ENCODE peak calls at places on chromosomes 1 and 21, in seven cellular contexts. X, U, O, Q, K, H and R are unnamed samples.

GRCh38 chr1:8723010-8723409 is 94.4 kb downstream of the RERE start:
- DNase-seq in X (no peak), U (no peak), O (no peak), Q (no peak), K (no peak), H (no peak), R (no peak)

GRCh38 chr1:156936191-156936590 is 15.8 kb downstream of the LRRC71 start:
- DNase-seq in X (no peak), U (no peak), O (no peak), Q (no peak), K (no peak), H (no peak), R (no peak)

GRCh38 chr1:9621032-9621431 is 30.5 kb upstream of the PIK3CD start:
- DNase-seq in X (no peak), U (no peak), O (no peak), Q (no peak), K (no peak), H (peak), R (no peak)

GRCh38 chr1:219567341-219567947 is 45.5 kb downstream of the ZC3H11B start:
- DNase-seq in X (peak), U (peak), O (no peak), Q (no peak), K (no peak), H (peak), R (peak)

GRCh38 chr1:177045156-177045555 is 119.4 kb downstream of the ASTN1 start:
- DNase-seq in X (no peak), U (no peak), O (no peak), Q (no peak), K (no peak), H (no peak), R (no peak)

GRCh38 chr21:35026617-35027557 is 22.2 kb downstream of the RUNX1 start:
- DNase-seq in X (peak), U (peak), O (peak), Q (peak), K (peak), H (peak), R (peak)

GRCh38 chr1:55727010-55727409 is 511.8 kb upstream of the USP24 start:
- DNase-seq in X (no peak), U (no peak), O (no peak), Q (no peak), K (no peak), H (peak), R (no peak)

GRCh38 chr1:11749996-11750395 is 12.0 kb upstream of the C1orf167 start:
- DNase-seq in X (no peak), U (no peak), O (no peak), Q (no peak), K (no peak), H (no peak), R (no peak)

GRCh38 chr1:240946926-240947325 is 335.0 kb upstream of the GREM2 start:
- DNase-seq in X (peak), U (peak), O (no peak), Q (no peak), K (no peak), H (peak), R (peak)

GRCh38 chr1:94324168-94324544 is 86.8 kb upstream of the ARHGAP29 start:
- DNase-seq in X (no peak), U (no peak), O (no peak), Q (no peak), K (no peak), H (peak), R (no peak)

DNA sequence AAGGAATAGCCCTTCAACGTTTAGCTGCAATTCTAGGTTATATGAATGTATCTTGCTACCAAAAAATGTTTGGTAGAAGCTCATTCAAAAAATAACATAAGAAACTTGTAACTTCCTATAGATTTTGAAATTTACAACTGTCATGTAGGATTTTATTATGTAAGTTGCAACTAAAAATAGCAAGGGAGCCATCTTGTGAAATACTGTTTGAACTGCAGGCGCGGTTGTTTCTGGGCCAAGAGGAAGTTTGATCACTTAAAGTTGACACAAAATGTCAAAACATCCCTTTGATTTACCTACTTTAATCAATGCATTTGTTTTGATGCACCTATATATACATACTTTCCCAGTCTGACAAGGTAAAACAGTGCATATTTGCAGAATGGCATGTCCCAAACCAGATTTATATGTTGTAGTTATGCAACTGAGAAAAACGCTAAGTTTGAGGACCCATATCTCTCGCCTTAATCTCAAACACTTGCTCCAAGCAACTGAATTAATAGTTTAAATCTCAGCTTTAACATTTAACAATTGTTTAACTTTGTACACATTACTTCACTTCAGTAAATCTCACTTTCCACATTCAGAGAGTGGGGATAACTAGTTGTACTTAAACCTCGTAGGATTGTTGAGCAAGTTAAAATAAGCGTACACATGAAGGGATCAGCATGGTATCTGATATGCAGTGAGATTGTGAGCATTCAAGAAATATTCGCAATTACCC is 63.9 kb downstream of the KCNK2 start:
- DNase-seq in X (peak), U (peak), O (no peak), Q (no peak), K (peak), H (peak), R (no peak)
- TF ChIP-seq CTCF in X (peak), U (peak), O (no peak), Q (no peak), K (peak), H (peak), R (no peak)

GRCh38 chr1:91791103-91791502 is 94.8 kb downstream of the TGFBR3 start:
- DNase-seq in X (peak), U (no peak), O (no peak), Q (no peak), K (no peak), H (no peak), R (no peak)

GRCh38 chr1:91790296-91790851 is 95.6 kb downstream of the TGFBR3 start:
- DNase-seq in X (no peak), U (peak), O (no peak), Q (no peak), K (no peak), H (no peak), R (no peak)

GRCh38 chr1:91787946-91788345 is 98.0 kb downstream of the TGFBR3 start:
- DNase-seq in X (no peak), U (no peak), O (no peak), Q (no peak), K (no peak), H (no peak), R (no peak)

GRCh38 chr1:91791691-91792392 is 94.1 kb downstream of the TGFBR3 start:
- DNase-seq in X (no peak), U (peak), O (no peak), Q (no peak), K (no peak), H (peak), R (no peak)

DNA sequence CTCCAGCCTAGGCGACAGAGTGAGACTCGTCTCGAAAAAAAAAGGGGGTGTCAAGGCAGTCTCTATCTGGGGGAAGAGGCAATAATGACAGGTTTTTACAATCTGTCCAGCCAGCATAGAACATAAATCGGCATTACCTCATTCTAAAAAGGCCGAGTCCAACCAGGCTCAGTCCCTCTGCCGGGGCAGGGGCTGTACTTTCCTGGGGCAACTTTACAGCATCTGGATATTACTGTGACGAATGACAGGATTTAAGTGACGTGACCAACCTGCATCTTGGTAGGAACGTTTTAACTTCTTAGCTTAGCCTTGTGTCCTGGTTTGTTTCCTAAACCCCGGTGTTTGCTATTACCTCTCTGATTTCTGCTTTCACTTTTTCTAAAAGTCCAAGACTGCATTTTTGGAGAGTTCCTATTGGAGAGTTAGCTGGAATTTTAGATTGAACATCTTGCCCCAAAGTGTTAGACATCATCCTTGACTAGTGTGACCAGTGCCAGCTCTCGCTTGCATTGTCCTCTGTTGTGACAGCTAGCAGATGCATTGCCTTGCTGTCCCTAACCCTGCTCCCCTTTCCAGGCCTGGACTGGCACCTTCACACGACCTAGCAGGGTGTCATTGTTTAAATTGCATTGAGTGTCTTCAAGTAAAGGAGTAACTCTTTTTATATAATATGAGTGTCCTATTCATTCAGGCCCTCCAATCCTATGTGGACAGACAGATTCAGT is 96.5 kb downstream of the TGFBR3 start:
- DNase-seq in X (no peak), U (no peak), O (no peak), Q (no peak), K (no peak), H (no peak), R (no peak)
- TF ChIP-seq CTCF in X (no peak), U (no peak), O (no peak), Q (no peak), K (no peak), H (no peak), R (no peak)

DNA sequence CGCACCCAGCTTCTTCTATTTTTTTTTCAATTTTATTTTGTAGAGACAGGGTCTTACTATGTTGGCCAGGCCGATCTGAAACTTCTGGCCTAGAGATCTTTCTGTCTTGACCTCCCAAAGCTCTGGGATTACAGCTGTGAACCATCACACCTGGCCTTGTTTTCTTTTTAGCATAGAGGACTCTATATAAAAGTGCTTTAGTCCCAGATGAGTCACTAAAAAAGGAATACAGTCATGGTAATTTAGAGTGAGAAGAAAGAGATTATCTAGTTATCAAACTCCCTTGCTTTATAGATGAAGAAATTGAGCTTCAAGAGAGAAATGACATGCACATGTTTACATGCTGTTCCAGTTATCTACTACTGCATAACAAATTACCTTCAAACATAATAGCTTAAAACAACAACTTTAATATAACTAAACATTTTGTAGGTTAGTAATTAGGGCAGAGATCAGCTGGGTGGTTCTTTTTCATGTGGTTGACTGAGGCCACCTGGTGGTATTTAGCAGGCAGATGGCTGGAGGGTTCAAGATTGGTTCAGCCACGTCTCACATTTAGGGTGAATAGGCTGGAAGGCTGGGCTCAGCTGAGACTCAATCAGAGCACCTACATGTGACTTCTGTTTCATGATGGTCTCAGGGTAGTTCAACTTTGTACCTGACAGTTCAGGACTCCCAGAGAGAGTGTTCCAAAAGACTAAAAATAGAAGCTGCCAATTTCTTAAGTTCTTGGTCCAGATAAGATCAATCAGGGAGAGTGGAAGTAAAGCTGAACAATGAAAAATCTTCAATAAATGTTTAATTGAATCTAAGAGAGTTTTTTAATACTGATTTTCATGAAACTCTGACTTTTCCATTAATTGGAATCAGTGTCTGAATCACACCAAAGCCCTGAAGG is 16.9 kb upstream of the MTF2 start:
- DNase-seq in X (peak), U (peak), O (peak), Q (no peak), K (no peak), H (peak), R (peak)
- TF ChIP-seq CTCF in X (peak), U (peak), O (peak), Q (peak), K (peak), H (peak), R (peak)

GRCh38 chr1:115144176-115144575 is 54.9 kb upstream of the TSPAN2 start:
- DNase-seq in X (no peak), U (no peak), O (no peak), Q (no peak), K (no peak), H (no peak), R (no peak)

GRCh38 chr1:115141145-115141454 is 51.8 kb upstream of the TSPAN2 start:
- DNase-seq in X (no peak), U (no peak), O (no peak), Q (no peak), K (no peak), H (no peak), R (no peak)

GRCh38 chr1:115140442-115141144 is 51.3 kb upstream of the TSPAN2 start:
- DNase-seq in X (no peak), U (no peak), O (no peak), Q (no peak), K (no peak), H (no peak), R (no peak)

GRCh38 chr1:115145221-115145620 is 55.9 kb upstream of the TSPAN2 start:
- DNase-seq in X (no peak), U (no peak), O (no peak), Q (no peak), K (no peak), H (no peak), R (no peak)

DNA sequence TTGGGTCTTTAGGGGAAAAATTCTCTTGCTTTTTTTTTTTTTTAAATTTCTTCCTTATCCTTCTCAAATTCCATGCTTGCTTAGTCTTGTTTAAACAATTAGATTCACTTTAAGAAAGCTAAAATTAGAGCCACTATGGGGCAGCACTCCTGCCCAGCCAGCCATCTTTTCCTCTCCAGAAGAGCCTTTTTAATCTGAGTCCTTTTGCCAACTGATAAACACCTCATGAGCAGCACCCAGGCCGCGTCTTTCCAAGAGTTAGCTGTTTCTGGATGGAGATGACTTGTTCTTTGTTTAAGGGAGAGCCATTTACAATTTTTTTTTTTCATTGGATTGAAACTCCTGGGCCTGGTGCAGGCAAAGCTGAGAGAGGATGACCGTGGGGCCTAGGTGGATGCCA is 53.3 kb upstream of the TSPAN2 start:
- DNase-seq in X (no peak), U (no peak), O (no peak), Q (no peak), K (no peak), H (peak), R (no peak)
- TF ChIP-seq CTCF in X (no peak), U (no peak), O (no peak), Q (no peak), K (no peak), H (peak), R (no peak)

GRCh38 chr1:229412056-229412455 is 21.8 kb downstream of the ACTA1 start:
- DNase-seq in X (no peak), U (no peak), O (no peak), Q (no peak), K (no peak), H (no peak), R (no peak)

GRCh38 chr1:229409616-229410369 is 24.1 kb downstream of the ACTA1 start:
- DNase-seq in X (no peak), U (no peak), O (no peak), Q (no peak), K (no peak), H (no peak), R (no peak)

GRCh38 chr1:229410370-229410691 is 23.6 kb downstream of the ACTA1 start:
- DNase-seq in X (no peak), U (no peak), O (no peak), Q (no peak), K (no peak), H (no peak), R (no peak)

GRCh38 chr1:229411434-229412055 is 22.3 kb downstream of the ACTA1 start:
- DNase-seq in X (no peak), U (no peak), O (no peak), Q (no peak), K (no peak), H (no peak), R (no peak)

DNA sequence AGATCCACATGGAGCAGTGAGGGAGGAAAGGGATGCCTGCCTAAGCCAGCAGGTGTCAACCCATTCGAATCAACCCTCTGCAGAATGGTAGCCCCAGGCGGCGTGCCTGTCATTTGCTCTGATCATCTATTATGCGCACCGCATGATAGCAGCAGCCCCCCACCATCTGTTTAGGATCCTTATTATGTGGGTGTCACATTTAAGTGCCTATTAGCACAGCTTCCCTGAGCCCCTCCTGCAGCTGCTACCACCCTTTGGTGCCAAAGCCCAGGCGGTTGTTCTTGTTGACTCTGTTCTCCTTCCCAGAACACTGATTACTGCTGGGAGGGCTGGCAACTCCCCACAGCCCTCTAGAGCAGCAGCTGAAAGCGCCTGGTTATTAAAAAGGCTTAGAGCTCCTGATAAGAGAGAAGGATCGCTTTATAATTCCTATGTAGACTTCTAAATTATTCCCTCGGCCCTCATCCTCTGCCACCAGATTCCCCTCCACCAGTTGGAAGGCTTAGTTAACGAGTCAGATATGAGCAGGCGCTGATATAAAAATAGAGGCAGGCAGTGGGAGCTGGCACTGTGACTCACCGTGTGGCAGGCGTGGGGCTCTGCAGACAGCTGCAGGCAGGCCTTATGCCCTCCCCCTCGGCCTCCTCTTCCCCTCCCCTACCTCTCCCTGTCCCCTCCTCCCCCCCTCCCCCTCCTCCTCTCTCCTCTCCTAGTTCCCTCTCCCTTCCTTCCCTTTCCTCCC is 23.0 kb downstream of the ACTA1 start:
- DNase-seq in X (peak), U (no peak), O (no peak), Q (no peak), K (no peak), H (peak), R (no peak)
- TF ChIP-seq CTCF in X (no peak), U (no peak), O (no peak), Q (no peak), K (no peak), H (no peak), R (no peak)

GRCh38 chr21:21232320-21232719 is 234.1 kb downstream of the NCAM2 start:
- DNase-seq in X (peak), U (no peak), O (no peak), Q (no peak), K (no peak), H (peak), R (no peak)
- TF ChIP-seq CTCF in X (no peak), U (no peak), O (no peak), Q (no peak), K (peak), H (no peak), R (no peak)

GRCh38 chr1:89953072-89953626 is 41.8 kb upstream of the ZNF326 start:
- DNase-seq in X (peak), U (peak), O (peak), Q (no peak), K (no peak), H (peak), R (no peak)
- TF ChIP-seq CTCF in X (peak), U (peak), O (no peak), Q (no peak), K (no peak), H (peak), R (peak)

DNA sequence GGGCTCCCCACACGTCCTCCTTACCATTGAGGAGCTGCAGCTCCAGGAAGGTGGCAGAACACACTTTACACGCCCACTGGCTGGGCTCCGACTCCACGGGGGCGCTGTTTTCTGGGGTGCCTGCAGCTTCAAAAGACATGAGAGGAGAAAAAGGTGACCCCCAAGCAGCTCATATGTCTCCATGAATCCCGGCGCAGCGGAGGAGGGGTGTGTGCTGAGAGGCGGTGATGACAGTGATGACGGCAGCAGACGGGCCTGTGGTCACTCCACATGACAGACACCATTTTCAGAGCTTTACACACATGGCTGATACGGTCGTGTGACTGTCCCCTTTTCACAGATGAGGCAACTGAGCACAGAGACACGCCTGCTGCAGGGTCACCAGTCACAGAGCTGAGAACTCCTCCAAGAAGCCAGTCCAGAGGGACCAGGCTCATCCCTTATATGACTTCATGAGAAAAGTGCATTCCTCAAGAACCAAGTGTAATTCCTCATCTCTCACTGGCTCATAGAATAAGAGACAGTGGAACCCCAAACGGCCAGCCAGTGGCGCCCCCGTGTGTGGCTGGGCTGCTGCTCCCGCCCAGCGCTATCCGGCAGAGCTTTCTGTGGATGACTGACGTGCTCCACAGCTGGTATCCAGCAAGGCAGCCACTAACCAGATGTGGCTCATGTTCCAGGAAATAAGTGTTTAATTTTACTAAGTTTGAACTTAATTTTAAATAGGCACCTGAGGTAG is 31.9 kb downstream of the PRDM15 start:
- DNase-seq in X (peak), U (no peak), O (no peak), Q (peak), K (no peak), H (no peak), R (no peak)
- TF ChIP-seq CTCF in X (peak), U (no peak), O (no peak), Q (no peak), K (no peak), H (no peak), R (no peak)